ENCODE peak calls at places on chromosomes 12 and 14, in six cellular contexts. E is body of pancreas, T is lung, P is neural progenitor cell, U is H9, A is heart right ventricle. Q is an unnamed sample. For H3K4me1, the result is how much of the 10 kb centered on the place peaks cover.

GRCh38 chr12:56007892-56008471 is 10.9 kb downstream of the SUOX start:
- DNase-seq in E (peak), T (no peak), P (no peak), U (no peak), A (no peak), Q (peak)

GRCh38 chr12:25590021-25590721 is 37.1 kb upstream of the LMNTD1 start:
- DNase-seq in E (no peak), T (no peak), P (no peak), U (no peak), A (no peak), Q (no peak)

GRCh38 chr12:77766224-77766623 is 64.5 kb upstream of the NAV3 start:
- DNase-seq in E (no peak), T (no peak), P (no peak), U (no peak), A (no peak), Q (no peak)

GRCh38 chr14:78399316-78399889 is 229.2 kb downstream of the NRXN3 start:
- DNase-seq in E (peak), T (no peak), P (peak), U (no peak), A (no peak), Q (peak)

GRCh38 chr14:101855958-101856357 is 94.4 kb downstream of the PPP2R5C start:
- DNase-seq in E (no peak), T (no peak), P (no peak), U (no peak), A (no peak), Q (no peak)

GRCh38 chr12:123798518-123798917 is 36.4 kb downstream of the DNAH10 start:
- DNase-seq in E (no peak), T (no peak), P (no peak), U (no peak), A (no peak), Q (no peak)

GRCh38 chr14:89386214-89386886 is 30.7 kb downstream of the FOXN3 start:
- DNase-seq in E (peak), T (no peak), P (no peak), U (peak), A (no peak), Q (no peak)

GRCh38 chr14:32933623-32933942 is 5.1 kb upstream of the NPAS3 start:
- DNase-seq in E (no peak), T (no peak), P (peak), U (no peak), A (no peak), Q (peak)

GRCh38 chr12:70754330-70754741 is 117.1 kb upstream of the PTPRB start:
- DNase-seq in E (no peak), T (no peak), P (no peak), U (no peak), A (no peak), Q (no peak)

GRCh38 chr12:108063192-108063591 is 65.9 kb upstream of the WSCD2 start:
- DNase-seq in E (no peak), T (no peak), P (peak), U (no peak), A (no peak), Q (peak)

GRCh38 chr12:108069766-108070165 is 59.3 kb upstream of the WSCD2 start:
- DNase-seq in E (no peak), T (no peak), P (no peak), U (no peak), A (no peak), Q (no peak)

GRCh38 chr12:108066583-108067234 is 62.4 kb upstream of the WSCD2 start:
- DNase-seq in E (no peak), T (no peak), P (no peak), U (no peak), A (no peak), Q (peak)

GRCh38 chr12:108060910-108061309 is 68.2 kb upstream of the WSCD2 start:
- DNase-seq in E (no peak), T (no peak), P (no peak), U (no peak), A (no peak), Q (no peak)

DNA sequence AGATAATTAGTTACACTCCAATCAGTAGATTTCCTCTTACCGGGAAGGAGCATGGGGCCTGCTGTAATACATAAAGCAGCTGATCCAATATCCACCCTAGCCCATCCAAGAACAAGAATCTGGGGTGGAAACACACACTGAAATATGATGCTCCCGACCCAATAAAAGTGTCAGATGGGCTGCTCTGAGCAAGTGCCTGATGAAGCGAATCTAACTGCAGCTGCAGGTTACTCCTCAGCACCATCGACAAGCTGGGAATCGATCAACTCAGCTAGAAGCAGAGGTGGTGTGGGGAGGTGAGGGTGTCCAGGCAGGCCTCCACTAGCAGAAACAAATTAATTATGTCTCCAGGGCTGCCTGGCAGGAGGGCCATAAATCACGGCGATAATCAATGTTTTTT is 64.0 kb upstream of the WSCD2 start:
- DNase-seq in E (no peak), T (no peak), P (no peak), U (no peak), A (no peak), Q (no peak)
- TF ChIP-seq CTCF in E (no peak), T (no peak), P (no peak), U (no peak), A (no peak), Q (no peak)

GRCh38 chr12:52197371-52198231 is 5.8 kb upstream of the KRT80 start:
- DNase-seq in E (peak), T (peak), P (no peak), U (no peak), A (no peak), Q (no peak)

GRCh38 chr12:52195065-52195730 is 3.4 kb upstream of the KRT80 start:
- DNase-seq in E (no peak), T (no peak), P (peak), U (no peak), A (no peak), Q (no peak)

GRCh38 chr12:52190860-52191729 is 719 bp downstream of the KRT80 start:
- DNase-seq in E (peak), T (no peak), P (no peak), U (no peak), A (no peak), Q (no peak)

GRCh38 chr12:52191841-52192791 is at the start of gene KRT80:
- DNase-seq in E (peak), T (peak), P (no peak), U (no peak), A (peak), Q (peak)

GRCh38 chr12:52193991-52194390 is 2.2 kb upstream of the KRT80 start:
- DNase-seq in E (peak), T (no peak), P (no peak), U (no peak), A (no peak), Q (peak)
- H3K4me1 ChIP-seq in E (half or more), T (under half), P (under half), U (under half), A (half or more), Q (under half)

GRCh38 chr12:120858306-120859088 is 45.7 kb downstream of the SPPL3 start:
- DNase-seq in E (no peak), T (no peak), P (no peak), U (no peak), A (no peak), Q (no peak)

GRCh38 chr12:120855823-120856589 is 48.2 kb downstream of the SPPL3 start:
- DNase-seq in E (no peak), T (no peak), P (no peak), U (no peak), A (no peak), Q (no peak)

GRCh38 chr12:120854804-120855203 is 49.4 kb downstream of the SPPL3 start:
- DNase-seq in E (no peak), T (no peak), P (no peak), U (no peak), A (no peak), Q (no peak)

GRCh38 chr12:120853188-120853587 is 51.0 kb downstream of the SPPL3 start:
- DNase-seq in E (no peak), T (no peak), P (no peak), U (no peak), A (no peak), Q (no peak)

DNA sequence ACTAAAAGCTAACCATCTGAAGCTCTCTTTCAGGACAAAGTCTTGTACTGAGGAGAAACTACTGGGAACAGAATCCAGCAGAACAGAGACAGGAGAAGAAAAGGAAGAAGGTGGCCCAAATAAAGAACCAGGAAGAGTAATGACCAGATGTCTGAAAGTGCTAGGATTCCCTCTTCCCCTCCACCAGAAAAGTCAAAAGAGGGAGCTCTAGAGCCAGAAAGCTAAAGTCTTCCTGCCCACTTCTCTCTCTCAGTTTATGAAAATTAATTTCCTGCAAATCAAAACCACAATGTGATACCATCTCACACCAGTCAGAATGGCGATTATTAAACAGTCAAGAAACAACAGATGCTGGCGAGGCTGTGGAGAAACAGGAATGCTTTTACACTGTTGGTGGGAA is 47.2 kb downstream of the SPPL3 start:
- DNase-seq in E (no peak), T (no peak), P (no peak), U (no peak), A (no peak), Q (peak)
- TF ChIP-seq CTCF in E (no peak), T (peak), P (peak), U (peak), A (no peak), Q (peak)

DNA sequence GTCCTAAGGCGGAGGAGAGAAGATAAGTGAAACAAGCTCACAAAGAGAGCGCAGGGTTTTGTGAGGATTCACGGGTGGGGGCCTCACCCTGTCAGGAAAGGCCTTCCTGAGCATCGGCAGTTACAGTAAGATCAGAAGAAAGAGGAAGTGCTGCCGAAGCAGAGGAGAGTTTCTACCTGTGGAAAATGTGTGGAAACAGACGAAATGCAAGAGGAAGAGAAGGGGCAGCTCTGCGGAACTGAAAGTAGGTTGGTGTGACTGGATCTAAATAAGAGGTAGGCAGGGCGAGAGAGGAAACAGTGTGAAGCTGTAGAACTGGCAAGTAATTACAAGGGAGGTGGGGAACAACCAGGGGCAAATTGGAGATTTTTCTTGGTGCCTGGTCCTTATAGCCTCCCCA is 2.7 kb downstream of the GPR68 start:
- DNase-seq in E (no peak), T (no peak), P (no peak), U (no peak), A (no peak), Q (no peak)
- H3K4me1 ChIP-seq in E (under half), T (under half), P (under half), U (under half), A (half or more), Q (under half)

GRCh38 chr12:102995372-102995771 is 37.9 kb downstream of the ASCL1 start:
- DNase-seq in E (no peak), T (no peak), P (no peak), U (no peak), A (no peak), Q (no peak)

GRCh38 chr12:102993537-102993936 is 36.1 kb downstream of the ASCL1 start:
- DNase-seq in E (no peak), T (no peak), P (no peak), U (no peak), A (no peak), Q (no peak)

GRCh38 chr12:102992720-102993119 is 35.2 kb downstream of the ASCL1 start:
- DNase-seq in E (no peak), T (no peak), P (no peak), U (no peak), A (no peak), Q (no peak)

GRCh38 chr12:102992297-102992696 is 34.8 kb downstream of the ASCL1 start:
- DNase-seq in E (no peak), T (no peak), P (no peak), U (no peak), A (no peak), Q (no peak)

DNA sequence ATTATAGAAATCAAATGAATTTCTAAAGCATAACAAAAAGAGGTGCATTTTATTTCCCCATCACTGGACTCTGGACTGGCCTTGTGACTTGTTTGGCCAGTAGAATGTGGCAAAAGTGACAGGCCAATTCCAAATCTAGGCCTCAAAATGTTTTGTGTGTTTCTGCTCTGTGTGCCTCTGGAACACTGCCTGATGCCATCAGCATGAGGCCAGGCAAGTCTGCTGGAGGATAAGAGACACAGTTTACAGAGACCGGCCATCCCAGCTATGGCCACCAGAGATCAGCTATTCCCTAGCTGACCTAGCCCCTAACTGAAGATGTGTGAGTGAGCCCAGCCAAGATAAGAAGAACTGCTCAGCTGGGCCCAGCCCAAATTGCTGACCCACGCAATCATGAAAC is 32.9 kb downstream of the ASCL1 start:
- DNase-seq in E (no peak), T (no peak), P (peak), U (peak), A (no peak), Q (no peak)
- TF ChIP-seq CTCF in E (no peak), T (no peak), P (peak), U (peak), A (no peak), Q (no peak)

DNA sequence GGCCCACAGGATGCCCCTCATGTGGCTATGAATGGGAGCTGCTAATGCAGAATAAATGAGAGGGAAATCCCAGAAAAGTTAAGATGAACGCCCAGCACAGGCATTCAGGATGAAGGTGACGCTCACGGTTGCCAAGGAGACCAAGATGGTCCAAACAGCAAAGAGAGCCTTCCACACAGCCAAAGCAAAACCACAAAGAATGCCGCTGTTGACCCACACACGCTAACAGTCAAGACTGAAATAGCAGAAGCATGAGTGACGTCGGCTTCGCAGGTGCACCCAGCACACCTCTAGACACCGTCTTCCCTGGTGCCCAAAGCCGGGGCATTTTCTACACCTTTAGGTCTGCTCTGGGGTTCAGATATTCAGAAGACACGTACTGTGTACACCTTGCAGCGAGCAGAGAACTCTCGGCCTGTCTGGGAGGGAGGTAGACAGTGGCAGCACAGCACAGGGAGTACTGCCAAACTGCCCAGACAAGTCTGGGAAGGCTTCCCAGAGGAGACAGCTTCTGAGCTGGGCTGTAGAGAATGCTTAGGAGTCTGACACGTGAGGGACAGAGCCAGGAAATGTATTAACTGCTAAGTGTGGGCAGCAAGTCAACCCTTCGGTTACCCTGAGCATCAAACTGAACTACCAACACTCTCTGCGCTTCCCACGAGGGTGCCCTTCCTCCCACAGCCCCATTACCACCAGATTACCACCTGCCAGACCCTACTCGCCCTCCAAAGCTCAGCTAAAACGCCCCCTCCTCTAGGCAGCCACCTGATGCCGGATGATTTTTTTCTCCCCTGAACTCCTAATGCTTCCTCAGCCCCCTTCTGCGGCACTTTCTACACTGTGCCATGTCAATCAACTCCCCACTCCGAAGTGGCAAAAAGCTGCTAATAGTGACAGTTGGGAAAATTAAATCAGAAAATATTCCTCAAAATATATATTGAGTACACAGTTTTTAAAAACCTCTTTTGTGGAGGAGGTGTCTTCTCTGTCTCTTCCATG is 50.1 kb downstream of the CCDC88C start:
- DNase-seq in E (peak), T (peak), P (no peak), U (no peak), A (no peak), Q (no peak)
- H3K4me1 ChIP-seq in E (under half), T (under half), P (under half), U (under half), A (half or more), Q (half or more)

GRCh38 chr12:15278816-15279658 is 43.3 kb upstream of the PTPRO start:
- DNase-seq in E (peak), T (peak), P (no peak), U (no peak), A (peak), Q (peak)
- TF ChIP-seq CTCF in E (no peak), T (no peak), P (no peak), U (no peak), A (no peak), Q (peak)

DNA sequence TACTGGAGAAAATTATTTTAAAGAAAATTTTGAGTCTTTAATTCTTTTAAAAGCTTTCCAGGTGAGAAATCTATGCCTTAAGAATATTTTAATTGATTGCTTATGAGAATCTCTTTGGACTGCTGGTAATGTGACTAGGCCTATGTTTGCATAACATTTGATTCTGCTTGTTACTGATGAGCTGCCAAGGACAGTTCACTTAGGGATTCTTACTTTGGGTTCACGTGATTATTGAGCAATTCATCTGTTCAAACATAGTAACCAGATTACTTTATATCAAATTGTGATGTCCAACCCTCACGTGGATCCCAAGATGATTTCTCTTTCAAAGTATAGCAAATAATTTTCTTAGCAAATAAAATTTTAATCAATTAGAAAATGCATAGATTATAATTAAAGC is 27.4 kb upstream of the ABCD2 start:
- DNase-seq in E (no peak), T (no peak), P (no peak), U (no peak), A (no peak), Q (no peak)
- H3K4me1 ChIP-seq in E (under half), T (under half), P (under half), U (under half), A (under half), Q (under half)

GRCh38 chr12:40033260-40033649 is 72.6 kb downstream of the SLC2A13 start:
- DNase-seq in E (peak), T (no peak), P (peak), U (no peak), A (no peak), Q (no peak)

GRCh38 chr12:40032433-40033259 is 73.2 kb downstream of the SLC2A13 start:
- DNase-seq in E (no peak), T (no peak), P (peak), U (peak), A (no peak), Q (no peak)

GRCh38 chr12:40034156-40034555 is 71.7 kb downstream of the SLC2A13 start:
- DNase-seq in E (no peak), T (no peak), P (no peak), U (no peak), A (no peak), Q (no peak)

GRCh38 chr12:40034712-40035111 is 71.2 kb downstream of the SLC2A13 start:
- DNase-seq in E (no peak), T (no peak), P (no peak), U (no peak), A (no peak), Q (no peak)

GRCh38 chr12:40031965-40032364 is 73.9 kb downstream of the SLC2A13 start:
- DNase-seq in E (peak), T (no peak), P (peak), U (no peak), A (no peak), Q (no peak)
- TF ChIP-seq CTCF in E (peak), T (no peak), P (peak), U (no peak), A (no peak), Q (no peak)